ENCODE peak calls at places on chromosomes 12 and 14, in six cellular contexts. One of them, this sample, is unnamed.

GRCh38 chr12:54304187-54304810 is 3.5 kb upstream of the NFE2 start:
- DNase-seq in AG04450: no peak
- DNase-seq in WERI-Rb-1: no peak
- DNase-seq in left ventricle myocardium inferior: peak; percentile 71
- DNase-seq in small intestine: peak; percentile 68
- DNase-seq in ovary: no peak
- DNase-seq in this sample: no peak

GRCh38 chr14:52267501-52268190 is at the start of gene PTGDR:
- DNase-seq in AG04450: no peak
- DNase-seq in WERI-Rb-1: no peak
- DNase-seq in left ventricle myocardium inferior: peak; percentile 48
- DNase-seq in small intestine: peak; percentile 28
- DNase-seq in ovary: no peak
- DNase-seq in this sample: no peak

GRCh38 chr12:111692575-111693210 is 6.8 kb downstream of the ACAD10 start:
- DNase-seq in AG04450: no peak
- DNase-seq in WERI-Rb-1: peak; percentile 13
- DNase-seq in left ventricle myocardium inferior: no peak
- DNase-seq in small intestine: no peak
- DNase-seq in ovary: no peak
- DNase-seq in this sample: no peak

GRCh38 chr14:49207451-49207850 is 378.7 kb downstream of the RPS29 start:
- DNase-seq in AG04450: no peak
- DNase-seq in WERI-Rb-1: no peak
- DNase-seq in left ventricle myocardium inferior: no peak
- DNase-seq in small intestine: no peak
- DNase-seq in ovary: no peak
- DNase-seq in this sample: no peak

GRCh38 chr14:54901380-54902142 is 1.1 kb downstream of the GCH1 start:
- DNase-seq in AG04450: no peak
- DNase-seq in WERI-Rb-1: no peak
- DNase-seq in left ventricle myocardium inferior: no peak
- DNase-seq in small intestine: no peak
- DNase-seq in ovary: no peak
- DNase-seq in this sample: peak; percentile 6

GRCh38 chr14:93824518-93825234 is 36.4 kb upstream of the PRIMA1 start:
- DNase-seq in AG04450: no peak
- DNase-seq in WERI-Rb-1: peak; percentile 14
- DNase-seq in left ventricle myocardium inferior: no peak
- DNase-seq in small intestine: no peak
- DNase-seq in ovary: no peak
- DNase-seq in this sample: no peak

GRCh38 chr12:48934312-48934706 is 9.0 kb upstream of the FKBP11 start:
- DNase-seq in AG04450: no peak
- DNase-seq in WERI-Rb-1: no peak
- DNase-seq in left ventricle myocardium inferior: no peak
- DNase-seq in small intestine: peak; percentile 27
- DNase-seq in ovary: no peak
- DNase-seq in this sample: no peak

GRCh38 chr12:90102957-90103652 is 394.5 kb upstream of the ATP2B1 start:
- DNase-seq in AG04450: no peak
- DNase-seq in WERI-Rb-1: peak; percentile 44
- DNase-seq in left ventricle myocardium inferior: no peak
- DNase-seq in small intestine: peak; percentile 51
- DNase-seq in ovary: no peak
- DNase-seq in this sample: peak; percentile 56

GRCh38 chr12:56900583-56900982 is 33.6 kb downstream of the SDR9C7 start:
- DNase-seq in AG04450: no peak
- DNase-seq in WERI-Rb-1: no peak
- DNase-seq in left ventricle myocardium inferior: no peak
- DNase-seq in small intestine: no peak
- DNase-seq in ovary: no peak
- DNase-seq in this sample: no peak

GRCh38 chr14:88842414-88842813 is 18.0 kb downstream of the TTC8 start:
- DNase-seq in AG04450: no peak
- DNase-seq in WERI-Rb-1: no peak
- DNase-seq in left ventricle myocardium inferior: no peak
- DNase-seq in small intestine: no peak
- DNase-seq in ovary: no peak
- DNase-seq in this sample: no peak
- H3K27ac ChIP-seq in AG04450: no peak overlapping the region
- H3K27ac ChIP-seq in WERI-Rb-1: peak overlapping the region; percentile 50
- H3K27ac ChIP-seq in left ventricle myocardium inferior: no peak overlapping the region
- H3K27ac ChIP-seq in small intestine: no peak overlapping the region
- H3K27ac ChIP-seq in ovary: no peak overlapping the region
- H3K27ac ChIP-seq in this sample: no peak overlapping the region

GRCh38 chr14:88552859-88553258 is 1.9 kb downstream of the PTPN21 start:
- DNase-seq in AG04450: no peak
- DNase-seq in WERI-Rb-1: no peak
- DNase-seq in left ventricle myocardium inferior: no peak
- DNase-seq in small intestine: peak; percentile 51
- DNase-seq in ovary: no peak
- DNase-seq in this sample: no peak
- H3K4me3 ChIP-seq in AG04450: peak overlapping the region; percentile 76
- H3K4me3 ChIP-seq in WERI-Rb-1: peak overlapping the region; percentile 84
- H3K4me3 ChIP-seq in left ventricle myocardium inferior: peak overlapping the region; percentile 83
- H3K4me3 ChIP-seq in small intestine: no peak overlapping the region
- H3K4me3 ChIP-seq in ovary: no peak overlapping the region
- H3K4me3 ChIP-seq in this sample: no peak overlapping the region

GRCh38 chr14:106129274-106129673 is 602.9 kb downstream of the TMEM121 start:
- DNase-seq in AG04450: no peak
- DNase-seq in WERI-Rb-1: no peak
- DNase-seq in left ventricle myocardium inferior: no peak
- DNase-seq in small intestine: no peak
- DNase-seq in ovary: no peak
- DNase-seq in this sample: peak; percentile 16

GRCh38 chr14:106134901-106135300 is 608.5 kb downstream of the TMEM121 start:
- DNase-seq in AG04450: no peak
- DNase-seq in WERI-Rb-1: no peak
- DNase-seq in left ventricle myocardium inferior: no peak
- DNase-seq in small intestine: no peak
- DNase-seq in ovary: no peak
- DNase-seq in this sample: no peak
- H3K9me3 ChIP-seq in AG04450: peaks cover 6% of the 10 kb centered on the region
- H3K9me3 ChIP-seq in WERI-Rb-1: no peaks in the 10 kb centered on the region
- H3K9me3 ChIP-seq in left ventricle myocardium inferior: no peaks in the 10 kb centered on the region
- H3K9me3 ChIP-seq in small intestine: no peaks in the 10 kb centered on the region
- H3K9me3 ChIP-seq in ovary: no peaks in the 10 kb centered on the region
- H3K9me3 ChIP-seq in this sample: no peaks in the 10 kb centered on the region

GRCh38 chr14:44030963-44031362 is 476.1 kb downstream of the FSCB start:
- DNase-seq in AG04450: no peak
- DNase-seq in WERI-Rb-1: no peak
- DNase-seq in left ventricle myocardium inferior: no peak
- DNase-seq in small intestine: no peak
- DNase-seq in ovary: no peak
- DNase-seq in this sample: no peak

GRCh38 chr14:44029933-44030332 is 477.1 kb downstream of the FSCB start:
- DNase-seq in AG04450: no peak
- DNase-seq in WERI-Rb-1: no peak
- DNase-seq in left ventricle myocardium inferior: no peak
- DNase-seq in small intestine: no peak
- DNase-seq in ovary: no peak
- DNase-seq in this sample: no peak

GRCh38 chr14:44041700-44042099 is 465.4 kb downstream of the FSCB start:
- DNase-seq in AG04450: no peak
- DNase-seq in WERI-Rb-1: no peak
- DNase-seq in left ventricle myocardium inferior: no peak
- DNase-seq in small intestine: no peak
- DNase-seq in ovary: no peak
- DNase-seq in this sample: no peak

GRCh38 chr14:44040561-44040960 is 466.5 kb downstream of the FSCB start:
- DNase-seq in AG04450: no peak
- DNase-seq in WERI-Rb-1: no peak
- DNase-seq in left ventricle myocardium inferior: no peak
- DNase-seq in small intestine: no peak
- DNase-seq in ovary: no peak
- DNase-seq in this sample: no peak

DNA sequence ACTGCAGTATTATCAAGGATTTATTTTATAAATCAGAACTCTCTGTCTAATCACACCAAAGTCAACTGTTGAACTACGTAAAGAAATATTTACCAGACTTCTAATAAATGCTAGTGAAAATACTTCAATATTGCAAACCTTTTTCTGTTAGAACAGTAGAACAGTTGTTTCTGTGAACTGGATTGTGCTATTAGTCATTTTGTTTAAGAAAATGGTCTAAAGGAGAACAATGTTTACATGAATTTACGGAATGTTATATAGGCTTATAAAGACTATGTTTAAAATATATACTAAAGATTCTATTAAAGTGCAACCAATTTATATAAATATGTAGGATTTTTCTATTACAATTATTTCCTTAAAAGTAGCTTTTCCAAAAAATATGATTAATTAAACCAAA is 471.4 kb downstream of the FSCB start:
- DNase-seq in AG04450: no peak
- DNase-seq in WERI-Rb-1: no peak
- DNase-seq in left ventricle myocardium inferior: no peak
- DNase-seq in small intestine: no peak
- DNase-seq in ovary: no peak
- DNase-seq in this sample: no peak
- H3K27ac ChIP-seq in AG04450: no peak overlapping the region
- H3K27ac ChIP-seq in WERI-Rb-1: no peak overlapping the region
- H3K27ac ChIP-seq in left ventricle myocardium inferior: no peak overlapping the region
- H3K27ac ChIP-seq in small intestine: no peak overlapping the region
- H3K27ac ChIP-seq in ovary: no peak overlapping the region
- H3K27ac ChIP-seq in this sample: no peak overlapping the region

DNA sequence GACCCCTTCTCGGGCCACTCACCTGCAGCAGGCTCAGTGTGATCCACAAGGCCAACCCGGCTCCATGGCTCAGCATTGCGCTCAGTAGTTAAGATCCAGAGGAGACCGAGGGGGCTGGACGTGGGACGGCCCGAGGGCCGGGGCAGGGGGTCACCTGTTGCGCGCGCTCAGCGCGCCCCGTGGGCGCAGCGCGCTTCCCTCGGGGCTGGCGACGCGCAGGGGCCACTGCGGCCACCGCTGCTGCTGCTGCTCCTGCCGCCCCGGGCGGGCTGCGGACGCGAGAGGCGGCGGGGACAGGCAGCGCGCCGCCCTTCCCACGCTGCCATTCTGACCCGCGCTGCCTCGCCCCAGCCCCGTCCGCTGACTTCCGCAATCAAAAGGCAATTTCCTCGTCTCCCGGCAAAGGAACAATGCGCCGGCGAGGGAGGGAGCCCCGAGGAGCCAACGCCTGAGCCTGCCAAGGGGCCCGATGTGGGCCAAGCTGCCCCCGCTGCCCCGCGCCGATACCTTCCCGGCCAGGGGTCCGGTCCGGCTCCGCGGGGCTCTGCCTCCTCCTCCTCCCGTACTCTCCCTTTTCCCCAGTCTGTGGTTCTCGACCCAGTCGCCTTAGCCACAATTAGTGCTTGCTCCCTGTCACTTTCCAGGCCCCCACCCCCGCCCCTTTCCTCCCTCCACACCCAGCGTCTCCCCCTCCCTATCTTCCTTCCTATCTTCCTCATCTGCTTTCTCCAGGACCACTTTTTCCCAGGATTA is 27.3 kb downstream of the PTPRB start:
- DNase-seq in AG04450: no peak
- DNase-seq in WERI-Rb-1: peak; percentile 44
- DNase-seq in left ventricle myocardium inferior: peak; percentile 61
- DNase-seq in small intestine: peak; percentile 73
- DNase-seq in ovary: no peak
- DNase-seq in this sample: no peak
- H3K4me3 ChIP-seq in AG04450: peak overlapping the region; percentile 45
- H3K4me3 ChIP-seq in WERI-Rb-1: peak overlapping the region; percentile 73
- H3K4me3 ChIP-seq in left ventricle myocardium inferior: peak overlapping the region; percentile 73
- H3K4me3 ChIP-seq in small intestine: peak overlapping the region; percentile 48
- H3K4me3 ChIP-seq in ovary: peak overlapping the region; percentile 25
- H3K4me3 ChIP-seq in this sample: no peak overlapping the region

GRCh38 chr14:69321601-69322330 is 61.8 kb downstream of the GALNT16 start:
- DNase-seq in AG04450: no peak
- DNase-seq in WERI-Rb-1: no peak
- DNase-seq in left ventricle myocardium inferior: no peak
- DNase-seq in small intestine: no peak
- DNase-seq in ovary: no peak
- DNase-seq in this sample: no peak
- H3K9me3 ChIP-seq in AG04450: no peaks in the 10 kb centered on the region
- H3K9me3 ChIP-seq in WERI-Rb-1: no peaks in the 10 kb centered on the region
- H3K9me3 ChIP-seq in left ventricle myocardium inferior: no peaks in the 10 kb centered on the region
- H3K9me3 ChIP-seq in small intestine: no peaks in the 10 kb centered on the region
- H3K9me3 ChIP-seq in ovary: no peaks in the 10 kb centered on the region
- H3K9me3 ChIP-seq in this sample: no peaks in the 10 kb centered on the region

GRCh38 chr14:74962059-74962458 is 6.7 kb upstream of the PGF start:
- DNase-seq in AG04450: no peak
- DNase-seq in WERI-Rb-1: no peak
- DNase-seq in left ventricle myocardium inferior: no peak
- DNase-seq in small intestine: no peak
- DNase-seq in ovary: no peak
- DNase-seq in this sample: no peak
- H3K27ac ChIP-seq in AG04450: no peak overlapping the region
- H3K27ac ChIP-seq in WERI-Rb-1: no peak overlapping the region
- H3K27ac ChIP-seq in left ventricle myocardium inferior: no peak overlapping the region
- H3K27ac ChIP-seq in small intestine: no peak overlapping the region
- H3K27ac ChIP-seq in ovary: no peak overlapping the region
- H3K27ac ChIP-seq in this sample: no peak overlapping the region

DNA sequence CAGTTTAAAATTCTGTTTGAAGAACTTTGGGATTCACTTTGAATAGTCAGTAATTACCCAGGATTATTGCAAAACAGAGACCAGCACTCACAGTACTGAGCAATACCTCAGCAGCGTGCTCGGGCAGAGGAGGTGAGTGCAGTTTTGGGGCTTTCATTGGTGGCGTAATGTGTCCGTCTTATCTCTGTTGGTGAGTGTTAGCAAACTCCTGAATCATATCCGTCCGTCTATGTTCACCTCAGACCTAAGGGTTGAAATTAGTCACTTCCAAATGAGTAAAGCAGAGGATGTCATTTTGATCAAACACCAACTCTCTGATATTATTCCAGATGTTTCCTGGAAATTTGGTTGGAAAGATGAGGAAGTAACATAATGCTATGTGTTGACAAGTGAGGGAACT is 82.8 kb downstream of the BORCS5 start:
- DNase-seq in AG04450: no peak
- DNase-seq in WERI-Rb-1: no peak
- DNase-seq in left ventricle myocardium inferior: no peak
- DNase-seq in small intestine: no peak
- DNase-seq in ovary: no peak
- DNase-seq in this sample: peak; percentile 46
- H3K4me3 ChIP-seq in AG04450: no peak overlapping the region
- H3K4me3 ChIP-seq in WERI-Rb-1: no peak overlapping the region
- H3K4me3 ChIP-seq in left ventricle myocardium inferior: no peak overlapping the region
- H3K4me3 ChIP-seq in small intestine: no peak overlapping the region
- H3K4me3 ChIP-seq in ovary: no peak overlapping the region
- H3K4me3 ChIP-seq in this sample: no peak overlapping the region

GRCh38 chr12:46480282-46480681 is 107.7 kb upstream of the SLC38A2 start:
- DNase-seq in AG04450: no peak
- DNase-seq in WERI-Rb-1: no peak
- DNase-seq in left ventricle myocardium inferior: no peak
- DNase-seq in small intestine: no peak
- DNase-seq in ovary: no peak
- DNase-seq in this sample: no peak

GRCh38 chr12:46478123-46478522 is 105.5 kb upstream of the SLC38A2 start:
- DNase-seq in AG04450: no peak
- DNase-seq in WERI-Rb-1: no peak
- DNase-seq in left ventricle myocardium inferior: no peak
- DNase-seq in small intestine: no peak
- DNase-seq in ovary: no peak
- DNase-seq in this sample: no peak

GRCh38 chr12:46483572-46484395 is 111.2 kb upstream of the SLC38A2 start:
- DNase-seq in AG04450: no peak
- DNase-seq in WERI-Rb-1: no peak
- DNase-seq in left ventricle myocardium inferior: no peak
- DNase-seq in small intestine: no peak
- DNase-seq in ovary: no peak
- DNase-seq in this sample: no peak

GRCh38 chr12:46477541-46477940 is 105.0 kb upstream of the SLC38A2 start:
- DNase-seq in AG04450: no peak
- DNase-seq in WERI-Rb-1: no peak
- DNase-seq in left ventricle myocardium inferior: no peak
- DNase-seq in small intestine: no peak
- DNase-seq in ovary: no peak
- DNase-seq in this sample: no peak

GRCh38 chr12:46480724-46481123 is 108.2 kb upstream of the SLC38A2 start:
- DNase-seq in AG04450: no peak
- DNase-seq in WERI-Rb-1: no peak
- DNase-seq in left ventricle myocardium inferior: no peak
- DNase-seq in small intestine: no peak
- DNase-seq in ovary: no peak
- DNase-seq in this sample: no peak
- H3K9me3 ChIP-seq in AG04450: no peaks in the 10 kb centered on the region
- H3K9me3 ChIP-seq in WERI-Rb-1: no peaks in the 10 kb centered on the region
- H3K9me3 ChIP-seq in left ventricle myocardium inferior: no peaks in the 10 kb centered on the region
- H3K9me3 ChIP-seq in small intestine: no peaks in the 10 kb centered on the region
- H3K9me3 ChIP-seq in ovary: no peaks in the 10 kb centered on the region
- H3K9me3 ChIP-seq in this sample: no peaks in the 10 kb centered on the region

This sample was measured in naive thymus-derived CD4-positive, alpha-beta T cell.